ENCODE peak calls at places on chromosomes 11 and 22, in four cellular contexts. One of them, this sample, is unnamed.

GRCh38 chr11:12784987-12785386 is 110.8 kb downstream of the TEAD1 start:
- DNase-seq in osteoblast: no peak
- DNase-seq in astrocyte of the spinal cord: no peak
- DNase-seq in fibroblast of pulmonary artery: no peak
- DNase-seq in this sample: no peak

GRCh38 chr22:19828035-19828401 is 26.7 kb downstream of the GNB1L start:
- DNase-seq in astrocyte of the spinal cord: no peak
- DNase-seq in osteoblast: no peak
- DNase-seq in fibroblast of pulmonary artery: no peak
- DNase-seq in this sample: no peak

GRCh38 chr22:39174498-39175120 is 22.1 kb upstream of the CBX7 start:
- DNase-seq in osteoblast: peak; percentile 95
- DNase-seq in fibroblast of pulmonary artery: peak; percentile 96
- DNase-seq in astrocyte of the spinal cord: peak; percentile 91
- DNase-seq in this sample: peak; percentile 88

GRCh38 chr11:6737872-6738466 is 33.8 kb downstream of the OR2AG2 start:
- DNase-seq in osteoblast: peak; percentile 79
- DNase-seq in fibroblast of pulmonary artery: peak; percentile 57
- DNase-seq in astrocyte of the spinal cord: peak; percentile 35
- DNase-seq in this sample: no peak

GRCh38 chr11:111395749-111396148 is 16.7 kb upstream of the POU2AF1 start:
- DNase-seq in fibroblast of pulmonary artery: no peak
- DNase-seq in osteoblast: no peak
- DNase-seq in astrocyte of the spinal cord: no peak
- DNase-seq in this sample: no peak

GRCh38 chr11:108624196-108624925 is 30.8 kb upstream of the EXPH5 start:
- DNase-seq in fibroblast of pulmonary artery: no peak
- DNase-seq in osteoblast: no peak
- DNase-seq in astrocyte of the spinal cord: no peak
- DNase-seq in this sample: no peak

GRCh38 chr11:61345954-61346814 is 13.2 kb downstream of the TKFC start:
- DNase-seq in fibroblast of pulmonary artery: no peak
- DNase-seq in astrocyte of the spinal cord: no peak
- DNase-seq in osteoblast: peak; percentile 51
- DNase-seq in this sample: no peak

GRCh38 chr11:31412946-31413345 is 43.3 kb downstream of the DNAJC24 start:
- DNase-seq in astrocyte of the spinal cord: peak; percentile 63
- DNase-seq in fibroblast of pulmonary artery: peak; percentile 49
- DNase-seq in osteoblast: peak; percentile 38
- DNase-seq in this sample: no peak

GRCh38 chr11:125944350-125945010 is 1.4 kb upstream of the VSIG10L2 start:
- DNase-seq in fibroblast of pulmonary artery: no peak
- DNase-seq in astrocyte of the spinal cord: no peak
- DNase-seq in osteoblast: no peak
- DNase-seq in this sample: no peak

GRCh38 chr11:86798988-86799387 is 1.4 kb upstream of the PRSS23 start:
- DNase-seq in astrocyte of the spinal cord: peak; percentile 93
- DNase-seq in osteoblast: no peak
- DNase-seq in fibroblast of pulmonary artery: peak; percentile 88
- DNase-seq in this sample: no peak

GRCh38 chr22:19596680-19597398 is 72.6 kb upstream of the CLDN5 start:
- DNase-seq in osteoblast: no peak
- DNase-seq in fibroblast of pulmonary artery: no peak
- DNase-seq in astrocyte of the spinal cord: peak; percentile 47
- DNase-seq in this sample: peak; percentile 81

GRCh38 chr22:29216873-29217666 is 11.4 kb downstream of the EMID1 start:
- DNase-seq in astrocyte of the spinal cord: no peak
- DNase-seq in osteoblast: peak; percentile 86
- DNase-seq in fibroblast of pulmonary artery: peak; percentile 75
- DNase-seq in this sample: peak; percentile 28

DNA sequence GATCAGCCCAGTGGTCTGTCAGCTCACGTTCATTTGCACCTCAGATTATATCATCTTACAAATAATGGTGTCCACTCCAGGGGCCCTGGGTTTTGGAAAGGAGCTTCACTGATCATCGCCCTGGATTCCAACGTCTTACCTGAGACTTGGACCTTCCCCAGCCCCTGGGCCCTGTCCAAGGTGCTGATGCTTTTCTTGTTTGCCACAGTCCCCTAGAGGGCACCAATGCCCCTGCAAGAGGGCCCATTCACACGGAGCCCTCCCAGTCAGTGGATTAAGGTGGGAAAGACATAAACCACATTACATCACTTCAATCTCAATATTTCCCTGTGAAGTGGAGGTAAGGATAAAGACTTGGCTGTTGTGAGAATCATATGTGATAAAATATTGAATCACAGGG is 167.2 kb downstream of the BUD13 start:
- DNase-seq in osteoblast: no peak
- DNase-seq in fibroblast of pulmonary artery: peak; percentile 36
- DNase-seq in astrocyte of the spinal cord: peak; percentile 10
- DNase-seq in this sample: no peak
- TF ChIP-seq CTCF in osteoblast: peak; percentile 31
- TF ChIP-seq CTCF in fibroblast of pulmonary artery: peak; percentile 44
- TF ChIP-seq CTCF in astrocyte of the spinal cord: peak; percentile 42
- TF ChIP-seq CTCF in this sample: peak; percentile 61

DNA sequence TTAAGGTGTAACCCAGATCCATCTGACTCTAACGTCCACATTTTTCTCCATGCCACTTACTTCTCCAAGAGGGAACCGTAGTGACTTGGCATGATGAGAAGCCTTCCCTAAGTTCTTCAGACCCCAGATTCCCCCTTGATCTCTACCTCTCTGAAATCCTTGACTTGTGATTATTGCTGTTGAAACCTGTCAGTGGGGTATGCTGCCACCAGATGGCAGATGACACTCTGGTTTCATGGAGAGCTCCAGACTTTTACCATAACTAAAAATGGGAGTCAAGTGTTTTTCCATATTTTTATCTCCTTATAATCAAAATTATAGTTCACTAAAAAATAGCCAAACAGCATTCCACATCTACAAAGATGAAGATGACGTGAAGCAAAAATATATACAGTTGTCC is 504.2 kb downstream of the SOX6 start:
- DNase-seq in astrocyte of the spinal cord: peak; percentile 16
- DNase-seq in fibroblast of pulmonary artery: peak; percentile 38
- DNase-seq in osteoblast: no peak
- DNase-seq in this sample: no peak
- TF ChIP-seq CTCF in astrocyte of the spinal cord: peak; percentile 54
- TF ChIP-seq CTCF in fibroblast of pulmonary artery: peak; percentile 49
- TF ChIP-seq CTCF in osteoblast: peak; percentile 62
- TF ChIP-seq CTCF in this sample: peak; percentile 75

GRCh38 chr22:22684605-22685561 is 40.5 kb downstream of the GGTLC2 start:
- DNase-seq in osteoblast: no peak
- DNase-seq in astrocyte of the spinal cord: peak; percentile 42
- DNase-seq in fibroblast of pulmonary artery: peak; percentile 72
- DNase-seq in this sample: no peak
- TF ChIP-seq CTCF in osteoblast: peak; percentile 31
- TF ChIP-seq CTCF in astrocyte of the spinal cord: peak; percentile 48
- TF ChIP-seq CTCF in fibroblast of pulmonary artery: peak; percentile 63
- TF ChIP-seq CTCF in this sample: peak; percentile 70

GRCh38 chr22:41501209-41501608 is 32.3 kb downstream of the ACO2 start:
- DNase-seq in fibroblast of pulmonary artery: no peak
- DNase-seq in astrocyte of the spinal cord: no peak
- DNase-seq in osteoblast: peak; percentile 92
- DNase-seq in this sample: no peak
- TF ChIP-seq CTCF in fibroblast of pulmonary artery: peak; percentile 17
- TF ChIP-seq CTCF in astrocyte of the spinal cord: peak; percentile 40
- TF ChIP-seq CTCF in osteoblast: peak; percentile 42
- TF ChIP-seq CTCF in this sample: peak; percentile 59

DNA sequence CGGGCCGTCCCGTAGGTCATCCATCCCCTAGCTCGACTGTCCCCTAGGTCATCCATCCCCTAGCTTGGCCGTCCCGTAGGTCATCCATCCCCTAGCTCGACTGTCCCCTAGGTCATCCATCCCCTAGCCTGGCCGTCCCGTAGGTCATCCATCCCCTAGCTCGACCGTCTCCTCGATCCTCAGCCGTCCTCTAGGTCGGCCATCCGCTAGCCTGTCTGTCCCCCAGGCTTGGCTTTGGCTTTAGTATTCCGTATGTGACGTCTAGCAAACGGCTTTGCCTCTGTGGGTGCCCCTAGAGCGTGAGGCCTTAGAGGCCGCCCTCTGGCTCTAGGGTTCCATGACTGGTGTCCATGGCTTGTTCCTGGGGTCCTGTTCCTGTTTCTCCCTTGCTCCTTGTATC is 40.6 kb upstream of the BID start:
- DNase-seq in fibroblast of pulmonary artery: no peak
- DNase-seq in astrocyte of the spinal cord: no peak
- DNase-seq in osteoblast: no peak
- DNase-seq in this sample: no peak
- TF ChIP-seq CTCF in fibroblast of pulmonary artery: no peak
- TF ChIP-seq CTCF in astrocyte of the spinal cord: no peak
- TF ChIP-seq CTCF in osteoblast: no peak
- TF ChIP-seq CTCF in this sample: no peak